ENCODE peak calls at places on chromosome 2, in six cellular contexts. One of them, this sample, is unnamed.
A peak's percentile ranks its signal among the peaks of the same experiment; 100 is the strongest.

GRCh38 chr2:217983276-217984233 is 19.2 kb downstream of the TNS1 start:
- DNase-seq in AG04449: no peak
- DNase-seq in amygdala: no peak
- DNase-seq in activated T-helper 9 cell treated with anti-CD3 and anti-CD28 coated beads, Interleukin-2, amount 50 U/mL, for 16 hours: no peak
- DNase-seq in HCEC 1CT: no peak
- DNase-seq in AML-193: no peak
- DNase-seq in this sample: no peak

GRCh38 chr2:175168564-175168945 is 552 bp upstream of the ATF2 start:
- DNase-seq in HCEC 1CT: no peak
- DNase-seq in activated T-helper 9 cell treated with anti-CD3 and anti-CD28 coated beads, Interleukin-2, amount 50 U/mL, for 16 hours: no peak
- DNase-seq in AML-193: peak; percentile 50
- DNase-seq in AG04449: no peak
- DNase-seq in amygdala: no peak
- DNase-seq in this sample: no peak

GRCh38 chr2:157898591-157898996 is 22.5 kb upstream of the ACVR1 start:
- DNase-seq in AG04449: peak; percentile 34
- DNase-seq in HCEC 1CT: peak; percentile 87
- DNase-seq in activated T-helper 9 cell treated with anti-CD3 and anti-CD28 coated beads, Interleukin-2, amount 50 U/mL, for 16 hours: peak; percentile 58
- DNase-seq in AML-193: no peak
- DNase-seq in amygdala: no peak
- DNase-seq in this sample: no peak

GRCh38 chr2:113200736-113201490 is 27.1 kb downstream of the PSD4 start:
- DNase-seq in AG04449: no peak
- DNase-seq in activated T-helper 9 cell treated with anti-CD3 and anti-CD28 coated beads, Interleukin-2, amount 50 U/mL, for 16 hours: no peak
- DNase-seq in amygdala: no peak
- DNase-seq in AML-193: no peak
- DNase-seq in HCEC 1CT: no peak
- DNase-seq in this sample: no peak

GRCh38 chr2:20451346-20451745 is 4.5 kb downstream of the RHOB start:
- DNase-seq in activated T-helper 9 cell treated with anti-CD3 and anti-CD28 coated beads, Interleukin-2, amount 50 U/mL, for 16 hours: no peak
- DNase-seq in AML-193: no peak
- DNase-seq in HCEC 1CT: no peak
- DNase-seq in amygdala: no peak
- DNase-seq in AG04449: no peak
- DNase-seq in this sample: no peak

GRCh38 chr2:147365577-147365976 is 479.3 kb upstream of the ACVR2A start:
- DNase-seq in amygdala: no peak
- DNase-seq in HCEC 1CT: no peak
- DNase-seq in AML-193: no peak
- DNase-seq in activated T-helper 9 cell treated with anti-CD3 and anti-CD28 coated beads, Interleukin-2, amount 50 U/mL, for 16 hours: no peak
- DNase-seq in AG04449: no peak
- DNase-seq in this sample: peak; percentile 46

GRCh38 chr2:182565941-182566567 is 139.2 kb upstream of the PDE1A start:
- DNase-seq in AML-193: no peak
- DNase-seq in amygdala: no peak
- DNase-seq in HCEC 1CT: no peak
- DNase-seq in AG04449: no peak
- DNase-seq in activated T-helper 9 cell treated with anti-CD3 and anti-CD28 coated beads, Interleukin-2, amount 50 U/mL, for 16 hours: no peak
- DNase-seq in this sample: no peak

GRCh38 chr2:103496850-103497249 is 735.0 kb downstream of the TMEM182 start:
- DNase-seq in amygdala: no peak
- DNase-seq in AG04449: no peak
- DNase-seq in AML-193: no peak
- DNase-seq in HCEC 1CT: no peak
- DNase-seq in activated T-helper 9 cell treated with anti-CD3 and anti-CD28 coated beads, Interleukin-2, amount 50 U/mL, for 16 hours: no peak
- DNase-seq in this sample: no peak

GRCh38 chr2:239275037-239275685 is 125.7 kb downstream of the HDAC4 start:
- DNase-seq in AG04449: peak; percentile 95
- DNase-seq in HCEC 1CT: peak; percentile 98
- DNase-seq in AML-193: peak; percentile 67
- DNase-seq in amygdala: no peak
- DNase-seq in activated T-helper 9 cell treated with anti-CD3 and anti-CD28 coated beads, Interleukin-2, amount 50 U/mL, for 16 hours: peak; percentile 75
- DNase-seq in this sample: peak; percentile 74

GRCh38 chr2:61327173-61327572 is 143.7 kb downstream of the USP34 start:
- DNase-seq in AG04449: no peak
- DNase-seq in amygdala: no peak
- DNase-seq in AML-193: no peak
- DNase-seq in HCEC 1CT: no peak
- DNase-seq in activated T-helper 9 cell treated with anti-CD3 and anti-CD28 coated beads, Interleukin-2, amount 50 U/mL, for 16 hours: no peak
- DNase-seq in this sample: no peak

GRCh38 chr2:219126555-219126954 is 34.1 kb downstream of the NHEJ1 start:
- DNase-seq in AG04449: no peak
- DNase-seq in amygdala: no peak
- DNase-seq in activated T-helper 9 cell treated with anti-CD3 and anti-CD28 coated beads, Interleukin-2, amount 50 U/mL, for 16 hours: no peak
- DNase-seq in AML-193: no peak
- DNase-seq in HCEC 1CT: no peak
- DNase-seq in this sample: no peak

GRCh38 chr2:220521591-220521990 is 894.2 kb downstream of the SLC4A3 start:
- DNase-seq in AG04449: no peak
- DNase-seq in activated T-helper 9 cell treated with anti-CD3 and anti-CD28 coated beads, Interleukin-2, amount 50 U/mL, for 16 hours: no peak
- DNase-seq in amygdala: no peak
- DNase-seq in AML-193: no peak
- DNase-seq in HCEC 1CT: no peak
- DNase-seq in this sample: peak; percentile 52

GRCh38 chr2:71824436-71824835 is 323.2 kb downstream of the CYP26B1 start:
- DNase-seq in AML-193: no peak
- DNase-seq in amygdala: no peak
- DNase-seq in AG04449: no peak
- DNase-seq in HCEC 1CT: no peak
- DNase-seq in activated T-helper 9 cell treated with anti-CD3 and anti-CD28 coated beads, Interleukin-2, amount 50 U/mL, for 16 hours: no peak
- DNase-seq in this sample: no peak